ENCODE peak calls at places on chromosome 14, in eight cellular contexts. M is neural progenitor cell, U is hepatocyte, G is PC-3, S is GM23248, H is MM.1S, Y is OCI-LY7, X is GM23338. C is an unnamed sample. For H3K4me1, the result is how much of the 10 kb centered on the place peaks cover.

GRCh38 chr14:30223385-30223785 is 295.7 kb upstream of the PRKD1 start:
- DNase-seq in M (no peak), U (peak), G (peak), S (peak), H (peak), Y (no peak), X (no peak), C (peak)

GRCh38 chr14:93280743-93281142 is 52.1 kb downstream of the BTBD7 start:
- DNase-seq in M (no peak), U (no peak), G (no peak), S (no peak), H (no peak), Y (no peak), X (no peak), C (no peak)

GRCh38 chr14:33587761-33588160 is 363.1 kb downstream of the EGLN3 start:
- DNase-seq in M (no peak), U (no peak), G (no peak), S (no peak), H (no peak), Y (no peak), X (no peak), C (no peak)

GRCh38 chr14:64324461-64325255 is 30.5 kb upstream of the ESR2 start:
- DNase-seq in M (no peak), U (no peak), G (peak), S (peak), H (no peak), Y (no peak), X (no peak), C (no peak)

GRCh38 chr14:36952702-36953101 is 219.7 kb downstream of the SLC25A21 start:
- DNase-seq in M (no peak), U (no peak), G (peak), S (peak), H (no peak), Y (no peak), X (no peak), C (peak)

GRCh38 chr14:62138593-62138992 is 376.4 kb downstream of the SNAPC1 start:
- DNase-seq in M (peak), U (peak), G (no peak), S (no peak), H (no peak), Y (no peak), X (peak), C (no peak)

GRCh38 chr14:76597387-76597786 is 163.9 kb upstream of the VASH1 start:
- DNase-seq in M (no peak), U (no peak), G (no peak), S (no peak), H (no peak), Y (no peak), X (no peak), C (no peak)

GRCh38 chr14:23056257-23056955 is 914 bp downstream of the CDH24 start:
- DNase-seq in M (peak), U (peak), G (peak), S (peak), H (peak), Y (peak), X (peak), C (peak)

GRCh38 chr14:105197274-105197673 is 16.2 kb upstream of the NUDT14 start:
- DNase-seq in M (peak), U (peak), G (peak), S (peak), H (no peak), Y (no peak), X (no peak), C (no peak)

GRCh38 chr14:93984987-93985410 is 8.6 kb upstream of the ASB2 start:
- DNase-seq in M (peak), U (peak), G (peak), S (peak), H (no peak), Y (no peak), X (peak), C (peak)

GRCh38 chr14:22791302-22791701 is 23.9 kb downstream of the SLC7A7 start:
- DNase-seq in M (no peak), U (peak), G (peak), S (peak), H (no peak), Y (no peak), X (no peak), C (no peak)

GRCh38 chr14:55291480-55292081 is 20.4 kb downstream of the FBXO34 start:
- DNase-seq in M (no peak), U (no peak), G (no peak), S (no peak), H (no peak), Y (no peak), X (no peak), C (no peak)

GRCh38 chr14:55600784-55601561 is 21.0 kb downstream of the KTN1 start:
- DNase-seq in M (no peak), U (no peak), G (peak), S (peak), H (no peak), Y (no peak), X (no peak), C (no peak)

GRCh38 chr14:31038521-31039166 is 12.5 kb upstream of the STRN3 start:
- DNase-seq in M (no peak), U (no peak), G (no peak), S (peak), H (no peak), Y (no peak), X (no peak), C (peak)

GRCh38 chr14:20512139-20512905 is 7.0 kb downstream of the RNASE10 start:
- DNase-seq in M (no peak), U (no peak), G (no peak), S (peak), H (no peak), Y (no peak), X (no peak), C (no peak)

GRCh38 chr14:54177861-54178591 is 218.8 kb upstream of the CDKN3 start:
- DNase-seq in M (no peak), U (peak), G (peak), S (peak), H (no peak), Y (no peak), X (no peak), C (no peak)

GRCh38 chr14:21087294-21088091 is 11.0 kb downstream of the ZNF219 start:
- DNase-seq in M (peak), U (peak), G (peak), S (peak), H (peak), Y (peak), X (peak), C (no peak)

GRCh38 chr14:50875359-50876090 is 3.7 kb downstream of the ABHD12B start:
- DNase-seq in M (no peak), U (no peak), G (no peak), S (peak), H (peak), Y (peak), X (no peak), C (no peak)

GRCh38 chr14:61196792-61197191 is 84.3 kb downstream of the TMEM30B start:
- DNase-seq in M (no peak), U (no peak), G (peak), S (no peak), H (no peak), Y (no peak), X (no peak), C (no peak)

GRCh38 chr14:77324816-77325745 is 4.2 kb downstream of the GSTZ1 start:
- DNase-seq in M (no peak), U (no peak), G (no peak), S (no peak), H (no peak), Y (no peak), X (no peak), C (no peak)

GRCh38 chr14:30884925-30885324 is 10.6 kb downstream of the COCH start:
- DNase-seq in M (no peak), U (no peak), G (no peak), S (no peak), H (no peak), Y (no peak), X (no peak), C (no peak)

GRCh38 chr14:99838555-99839193 is 45.5 kb downstream of the EML1 start:
- DNase-seq in M (peak), U (peak), G (peak), S (no peak), H (no peak), Y (no peak), X (peak), C (no peak)

GRCh38 chr14:72559227-72559626 is 334.7 kb downstream of the DPF3 start:
- DNase-seq in M (peak), U (no peak), G (peak), S (no peak), H (no peak), Y (no peak), X (no peak), C (no peak)

GRCh38 chr14:65487783-65488578 is 75.5 kb downstream of the FUT8 start:
- DNase-seq in M (peak), U (no peak), G (no peak), S (no peak), H (no peak), Y (peak), X (no peak), C (no peak)

GRCh38 chr14:65482769-65483438 is 70.4 kb downstream of the FUT8 start:
- DNase-seq in M (no peak), U (no peak), G (no peak), S (peak), H (no peak), Y (no peak), X (peak), C (no peak)

GRCh38 chr14:65483647-65484046 is 71.1 kb downstream of the FUT8 start:
- DNase-seq in M (no peak), U (no peak), G (peak), S (peak), H (no peak), Y (no peak), X (no peak), C (peak)

GRCh38 chr14:65486856-65487255 is 74.3 kb downstream of the FUT8 start:
- DNase-seq in M (no peak), U (no peak), G (no peak), S (no peak), H (no peak), Y (no peak), X (no peak), C (no peak)

GRCh38 chr14:65485516-65485915 is 73.0 kb downstream of the FUT8 start:
- DNase-seq in M (peak), U (no peak), G (no peak), S (no peak), H (no peak), Y (no peak), X (peak), C (no peak)
- H3K4me1 ChIP-seq in M (half or more), U (under half), G (under half), S (under half), H (under half), Y (under half), X (under half), C (under half)

GRCh38 chr14:96309128-96309906 is 53.3 kb downstream of the BDKRB1 start:
- DNase-seq in M (no peak), U (peak), G (no peak), S (no peak), H (no peak), Y (no peak), X (no peak), C (no peak)
- TF ChIP-seq EZH2phosphoT487 in M (no peak), U (no peak), G (no peak), S (no peak), H (no peak), Y (no peak), X (no peak), C (no peak)

GRCh38 chr14:68888883-68889282 is 90.2 kb downstream of the ACTN1 start:
- DNase-seq in M (no peak), U (no peak), G (no peak), S (no peak), H (no peak), Y (no peak), X (no peak), C (no peak)
- H3K4me1 ChIP-seq in M (under half), U (under half), G (under half), S (under half), H (under half), Y (under half), X (under half), C (under half)

GRCh38 chr14:101194356-101195308 is 291.1 kb upstream of the RTL1 start:
- DNase-seq in M (no peak), U (no peak), G (no peak), S (no peak), H (no peak), Y (no peak), X (no peak), C (no peak)
- TF ChIP-seq EZH2phosphoT487 in M (no peak), U (no peak), G (no peak), S (no peak), H (no peak), Y (no peak), X (no peak), C (no peak)

DNA sequence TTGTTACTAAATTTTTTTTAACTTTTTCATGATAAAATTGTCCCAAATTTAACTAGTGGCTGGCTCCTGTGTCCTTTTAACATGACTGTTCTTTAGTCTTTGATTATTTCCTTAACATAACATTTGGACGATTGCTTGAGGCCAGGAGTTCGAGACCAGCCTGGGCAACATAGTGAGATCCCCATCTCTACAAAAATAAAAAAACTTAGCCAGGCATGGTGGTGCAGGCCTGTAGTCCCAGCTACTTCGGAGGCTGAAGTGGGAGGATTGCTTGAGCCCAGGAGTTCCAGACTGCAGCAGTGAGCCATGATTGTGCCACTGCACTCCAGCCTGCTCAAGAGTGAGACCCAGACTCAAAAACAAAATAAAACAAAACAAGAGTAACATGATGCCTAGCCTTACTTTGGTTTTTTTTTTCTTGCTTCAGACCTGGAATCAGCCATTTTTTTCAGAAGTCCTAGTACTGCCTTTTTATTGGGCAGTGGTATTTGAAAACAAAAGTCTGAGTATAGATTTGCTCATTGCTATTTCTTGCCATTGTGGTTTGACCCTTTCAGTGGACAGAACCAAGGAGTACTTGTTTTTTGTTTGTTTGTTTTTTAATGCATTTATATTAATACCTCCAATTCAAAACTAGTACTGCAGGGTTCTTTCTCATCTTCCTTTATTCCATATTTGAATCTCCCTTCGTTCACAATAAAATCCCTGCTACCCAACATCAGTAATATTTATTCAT is 4.8 kb downstream of the TOGARAM1 start:
- DNase-seq in M (peak), U (no peak), G (peak), S (peak), H (no peak), Y (no peak), X (no peak), C (no peak)
- H3K4me1 ChIP-seq in M (under half), U (under half), G (under half), S (under half), H (under half), Y (under half), X (under half), C (under half)

GRCh38 chr14:90733139-90733808 is 83.0 kb downstream of the TTC7B start:
- DNase-seq in M (no peak), U (no peak), G (no peak), S (no peak), H (no peak), Y (no peak), X (no peak), C (no peak)
- TF ChIP-seq EZH2phosphoT487 in M (no peak), U (no peak), G (no peak), S (no peak), H (no peak), Y (no peak), X (no peak), C (no peak)

GRCh38 chr14:45134051-45134958 is at the start of gene FKBP3:
- DNase-seq in M (peak), U (peak), G (peak), S (peak), H (peak), Y (peak), X (peak), C (peak)
- H3K4me1 ChIP-seq in M (under half), U (under half), G (under half), S (under half), H (under half), Y (under half), X (under half), C (under half)

DNA sequence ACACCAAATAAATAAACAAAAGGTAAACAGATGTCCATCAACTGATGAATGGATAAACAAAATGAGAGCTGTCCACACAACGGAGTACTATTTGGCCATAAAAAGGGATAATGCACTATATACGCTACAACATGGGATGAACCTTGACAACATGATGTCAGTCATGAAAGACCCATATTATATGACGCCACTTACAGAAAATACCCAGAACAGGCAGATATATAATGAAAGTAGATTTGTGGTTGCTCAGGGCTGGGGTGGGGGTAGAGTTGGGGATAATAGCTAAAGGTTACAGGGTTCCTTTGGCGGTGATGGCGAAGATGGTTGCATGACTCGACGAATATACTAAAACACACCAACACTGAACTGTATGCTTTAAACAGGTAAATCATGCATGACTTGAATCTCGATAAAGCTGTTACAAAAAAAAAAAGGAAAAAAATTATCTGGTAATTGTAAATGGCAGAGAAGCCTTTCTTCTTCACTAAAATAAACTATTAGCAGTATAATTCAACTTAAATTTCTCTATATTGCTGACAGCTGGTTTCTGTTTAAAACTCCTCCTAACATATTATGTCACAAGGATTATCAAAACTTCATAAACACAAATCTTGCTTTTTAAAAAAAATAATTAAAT is 14.0 kb downstream of the CDC42BPB start:
- DNase-seq in M (no peak), U (no peak), G (no peak), S (no peak), H (no peak), Y (no peak), X (no peak), C (no peak)
- TF ChIP-seq EZH2phosphoT487 in M (no peak), U (no peak), G (no peak), S (no peak), H (no peak), Y (no peak), X (no peak), C (no peak)